ENCODE peak calls at places on chromosomes 1 and 21, in ten cellular contexts. I is LHCN-M2; L is A172; S is GM12892; H is ACHN; P is pons; B is foreskin fibroblast; G is Panc1; Y is stimulated activated CD8-positive, alpha-beta memory T cell treated with anti-CD3 and anti-CD28 coated beads, Interleukin-7, amount 100 ng/mL, for 1 hour; U is RPMI8226. D is an unnamed sample.

GRCh38 chr21:44653656-44654575 is 543 bp downstream of the KRTAP12-4 start:
- DNase-seq in I (no peak), L (no peak), S (no peak), H (no peak), P (no peak), B (no peak), G (no peak), Y (peak; percentile 10), U (peak; percentile 78), D (peak; percentile 17)

GRCh38 chr1:114122891-114123621 is 30.6 kb downstream of the SYT6 start:
- DNase-seq in I (peak; percentile 27), L (peak; percentile 49), S (no peak), H (no peak), P (no peak), B (peak; percentile 71), G (no peak), Y (no peak), U (no peak), D (no peak)

GRCh38 chr1:18018381-18018780 is 89.2 kb upstream of the IGSF21 start:
- DNase-seq in I (no peak), L (no peak), S (no peak), H (no peak), P (no peak), B (no peak), G (no peak), Y (no peak), U (no peak), D (no peak)

GRCh38 chr1:159229896-159230295 is 25.2 kb downstream of the ACKR1 start:
- DNase-seq in I (peak; percentile 35), L (peak; percentile 82), S (no peak), H (no peak), P (no peak), B (no peak), G (no peak), Y (no peak), U (no peak), D (no peak)

GRCh38 chr21:36966066-36966845 is at the start of gene HLCS:
- DNase-seq in I (peak; percentile 40), L (peak; percentile 48), S (peak; percentile 65), H (peak; percentile 73), P (no peak), B (peak; percentile 85), G (no peak), Y (peak; percentile 52), U (peak; percentile 88), D (peak; percentile 70)

GRCh38 chr1:111505641-111506119 is 2.2 kb upstream of the ADORA3 start:
- DNase-seq in I (no peak), L (no peak), S (no peak), H (no peak), P (peak; percentile 79), B (no peak), G (no peak), Y (no peak), U (peak; percentile 67), D (no peak)

GRCh38 chr21:20875741-20876140 is 122.5 kb upstream of the NCAM2 start:
- DNase-seq in I (no peak), L (no peak), S (no peak), H (no peak), P (peak; percentile 48), B (no peak), G (no peak), Y (no peak), U (no peak), D (no peak)

GRCh38 chr1:172824199-172824598 is 165.3 kb downstream of the FASLG start:
- DNase-seq in I (peak; percentile 31), L (no peak), S (no peak), H (no peak), P (peak; percentile 46), B (peak; percentile 56), G (no peak), Y (no peak), U (peak; percentile 28), D (no peak)

GRCh38 chr1:15245593-15246325 is 1.3 kb upstream of the FHAD1 start:
- DNase-seq in I (no peak), L (no peak), S (no peak), H (no peak), P (peak; percentile 41), B (peak; percentile 59), G (no peak), Y (no peak), U (no peak), D (no peak)

GRCh38 chr1:234611153-234611798 is 1.3 kb upstream of the IRF2BP2 start:
- DNase-seq in I (peak; percentile 93), L (peak; percentile 91), S (no peak), H (peak; percentile 92), P (peak; percentile 90), B (peak; percentile 90), G (no peak), Y (no peak), U (peak; percentile 93), D (no peak)

GRCh38 chr21:26769613-26770188 is 75.5 kb downstream of the ADAMTS1 start:
- DNase-seq in I (peak; percentile 51), L (peak; percentile 42), S (no peak), H (peak; percentile 50), P (peak; percentile 74), B (peak; percentile 75), G (no peak), Y (no peak), U (peak; percentile 19), D (no peak)

GRCh38 chr1:15201849-15202551 is 45.0 kb upstream of the FHAD1 start:
- DNase-seq in I (no peak), L (no peak), S (no peak), H (peak; percentile 90), P (no peak), B (no peak), G (no peak), Y (no peak), U (no peak), D (no peak)

GRCh38 chr1:41238311-41239094 is 3.6 kb downstream of the SCMH1 start:
- DNase-seq in I (no peak), L (peak; percentile 63), S (no peak), H (peak; percentile 32), P (no peak), B (peak; percentile 26), G (peak; percentile 56), Y (no peak), U (no peak), D (no peak)

GRCh38 chr1:232033285-232033684 is 406.7 kb downstream of the DISC1 start:
- DNase-seq in I (no peak), L (peak; percentile 14), S (no peak), H (no peak), P (no peak), B (no peak), G (no peak), Y (no peak), U (no peak), D (no peak)

GRCh38 chr1:238951809-238952208 is 434.6 kb upstream of the CHRM3 start:
- DNase-seq in I (peak; percentile 53), L (peak; percentile 65), S (no peak), H (peak; percentile 67), P (peak; percentile 68), B (no peak), G (peak; percentile 50), Y (no peak), U (peak; percentile 51), D (no peak)

GRCh38 chr1:14184346-14184963 is 414.0 kb upstream of the KAZN start:
- DNase-seq in I (no peak), L (no peak), S (no peak), H (no peak), P (no peak), B (no peak), G (no peak), Y (no peak), U (no peak), D (no peak)

GRCh38 chr1:1483714-1484113 is 12.1 kb downstream of the ATAD3B start:
- DNase-seq in I (no peak), L (no peak), S (no peak), H (no peak), P (no peak), B (no peak), G (no peak), Y (no peak), U (no peak), D (no peak)

GRCh38 chr1:24289937-24290595 is 29.1 kb upstream of the GRHL3 start:
- DNase-seq in I (peak; percentile 96), L (peak; percentile 90), S (no peak), H (peak; percentile 97), P (peak; percentile 94), B (peak; percentile 83), G (peak; percentile 78), Y (no peak), U (peak; percentile 82), D (no peak)

GRCh38 chr1:91099746-91100621 is 78.1 kb upstream of the ZNF644 start:
- DNase-seq in I (no peak), L (peak; percentile 62), S (no peak), H (no peak), P (no peak), B (no peak), G (no peak), Y (no peak), U (peak; percentile 22), D (no peak)

GRCh38 chr1:76068953-76069561 is 5.5 kb upstream of the ST6GALNAC3 start:
- DNase-seq in I (no peak), L (no peak), S (no peak), H (no peak), P (no peak), B (peak; percentile 33), G (no peak), Y (no peak), U (no peak), D (no peak)

GRCh38 chr1:32965251-32965643 is 638 bp upstream of the RNF19B start:
- DNase-seq in I (no peak), L (no peak), S (no peak), H (no peak), P (no peak), B (no peak), G (no peak), Y (no peak), U (no peak), D (no peak)

GRCh38 chr21:36385909-36386642 is 884 bp downstream of the CHAF1B start:
- DNase-seq in I (peak; percentile 9), L (peak; percentile 27), S (no peak), H (no peak), P (no peak), B (peak; percentile 46), G (no peak), Y (no peak), U (no peak), D (no peak)

GRCh38 chr21:33245289-33245918 is 15.7 kb downstream of the IFNAR2 start:
- DNase-seq in I (no peak), L (no peak), S (no peak), H (no peak), P (no peak), B (no peak), G (no peak), Y (no peak), U (no peak), D (no peak)

GRCh38 chr1:167462341-167462740 is 56.0 kb downstream of the CD247 start:
- DNase-seq in I (no peak), L (no peak), S (no peak), H (no peak), P (no peak), B (no peak), G (no peak), Y (no peak), U (no peak), D (no peak)

GRCh38 chr21:39444406-39445145 is 1.0 kb downstream of the LCA5L start:
- DNase-seq in I (peak; percentile 50), L (peak; percentile 45), S (no peak), H (peak; percentile 40), P (no peak), B (peak; percentile 63), G (no peak), Y (no peak), U (no peak), D (peak; percentile 31)

GRCh38 chr1:54376085-54377039 is 29.8 kb downstream of the SSBP3 start:
- DNase-seq in I (no peak), L (no peak), S (peak; percentile 56), H (no peak), P (no peak), B (no peak), G (no peak), Y (no peak), U (peak; percentile 15), D (no peak)

GRCh38 chr1:3593334-3593733 is 18.0 kb downstream of the MEGF6 start:
- DNase-seq in I (no peak), L (no peak), S (no peak), H (no peak), P (no peak), B (no peak), G (no peak), Y (no peak), U (no peak), D (no peak)

GRCh38 chr1:163459539-163459938 is 137.8 kb downstream of the NUF2 start:
- DNase-seq in I (no peak), L (no peak), S (no peak), H (no peak), P (no peak), B (no peak), G (no peak), Y (no peak), U (no peak), D (no peak)

D was measured in mesothelial cell of epicardium.